ENCODE peak calls at places on chromosome X, in eight cellular contexts. One of them, this sample, is unnamed.
A peak's percentile ranks its signal among the peaks of the same experiment; 100 is the strongest.

GRCh38 chrX:12441376-12442128 is 303.3 kb downstream of the FRMPD4 start:
- DNase-seq in stimulated activated CD8-positive, alpha-beta memory T cell treated with anti-CD3 and anti-CD28 coated beads, Interleukin-2, amount 100 ng/mL, for 1 hour: no peak
- DNase-seq in HS-5: peak; percentile 67
- DNase-seq in T-helper 2 cell: no peak
- DNase-seq in Kasumi-1: no peak
- DNase-seq in retinal pigment epithelial cell: no peak
- DNase-seq in substantia nigra: no peak
- DNase-seq in KG1: no peak
- DNase-seq in this sample: no peak

GRCh38 chrX:13834316-13834715 is 17.4 kb upstream of the GPM6B start:
- DNase-seq in substantia nigra: no peak
- DNase-seq in retinal pigment epithelial cell: no peak
- DNase-seq in KG1: no peak
- DNase-seq in Kasumi-1: no peak
- DNase-seq in HS-5: no peak
- DNase-seq in stimulated activated CD8-positive, alpha-beta memory T cell treated with anti-CD3 and anti-CD28 coated beads, Interleukin-2, amount 100 ng/mL, for 1 hour: no peak
- DNase-seq in T-helper 2 cell: no peak
- DNase-seq in this sample: no peak

GRCh38 chrX:10769165-10769564 is 148.8 kb upstream of the MID1 start:
- DNase-seq in T-helper 2 cell: no peak
- DNase-seq in stimulated activated CD8-positive, alpha-beta memory T cell treated with anti-CD3 and anti-CD28 coated beads, Interleukin-2, amount 100 ng/mL, for 1 hour: no peak
- DNase-seq in retinal pigment epithelial cell: no peak
- DNase-seq in KG1: peak; percentile 1
- DNase-seq in HS-5: no peak
- DNase-seq in Kasumi-1: peak; percentile 16
- DNase-seq in substantia nigra: no peak
- DNase-seq in this sample: no peak

GRCh38 chrX:38505583-38505982 is 55.8 kb upstream of the TSPAN7 start:
- DNase-seq in stimulated activated CD8-positive, alpha-beta memory T cell treated with anti-CD3 and anti-CD28 coated beads, Interleukin-2, amount 100 ng/mL, for 1 hour: no peak
- DNase-seq in retinal pigment epithelial cell: no peak
- DNase-seq in HS-5: no peak
- DNase-seq in T-helper 2 cell: no peak
- DNase-seq in Kasumi-1: no peak
- DNase-seq in KG1: no peak
- DNase-seq in substantia nigra: no peak
- DNase-seq in this sample: no peak

GRCh38 chrX:13266641-13267420 is 53.0 kb downstream of the ATXN3L start:
- DNase-seq in stimulated activated CD8-positive, alpha-beta memory T cell treated with anti-CD3 and anti-CD28 coated beads, Interleukin-2, amount 100 ng/mL, for 1 hour: no peak
- DNase-seq in retinal pigment epithelial cell: no peak
- DNase-seq in substantia nigra: no peak
- DNase-seq in KG1: no peak
- DNase-seq in T-helper 2 cell: no peak
- DNase-seq in HS-5: no peak
- DNase-seq in Kasumi-1: no peak
- DNase-seq in this sample: no peak

GRCh38 chrX:103063191-103063845 is 653 bp downstream of the BEX1 start:
- DNase-seq in stimulated activated CD8-positive, alpha-beta memory T cell treated with anti-CD3 and anti-CD28 coated beads, Interleukin-2, amount 100 ng/mL, for 1 hour: no peak
- DNase-seq in substantia nigra: peak; percentile 71
- DNase-seq in retinal pigment epithelial cell: peak; percentile 14
- DNase-seq in KG1: no peak
- DNase-seq in Kasumi-1: no peak
- DNase-seq in HS-5: no peak
- DNase-seq in T-helper 2 cell: no peak
- DNase-seq in this sample: no peak

GRCh38 chrX:49039598-49040375 is 3.4 kb downstream of the TFE3 start:
- DNase-seq in Kasumi-1: peak; percentile 89
- DNase-seq in stimulated activated CD8-positive, alpha-beta memory T cell treated with anti-CD3 and anti-CD28 coated beads, Interleukin-2, amount 100 ng/mL, for 1 hour: no peak
- DNase-seq in substantia nigra: peak; percentile 36
- DNase-seq in retinal pigment epithelial cell: peak; percentile 60
- DNase-seq in KG1: peak; percentile 47
- DNase-seq in T-helper 2 cell: no peak
- DNase-seq in HS-5: peak; percentile 72
- DNase-seq in this sample: peak; percentile 42

GRCh38 chrX:2662586-2662985 is 28.5 kb upstream of the CD99 start:
- DNase-seq in T-helper 2 cell: no peak
- DNase-seq in retinal pigment epithelial cell: no peak
- DNase-seq in substantia nigra: no peak
- DNase-seq in Kasumi-1: no peak
- DNase-seq in HS-5: no peak
- DNase-seq in stimulated activated CD8-positive, alpha-beta memory T cell treated with anti-CD3 and anti-CD28 coated beads, Interleukin-2, amount 100 ng/mL, for 1 hour: no peak
- DNase-seq in KG1: no peak
- DNase-seq in this sample: no peak

GRCh38 chrX:5672099-5672498 is 556.6 kb downstream of the NLGN4X start:
- DNase-seq in substantia nigra: no peak
- DNase-seq in Kasumi-1: peak; percentile 2
- DNase-seq in T-helper 2 cell: no peak
- DNase-seq in HS-5: no peak
- DNase-seq in KG1: no peak
- DNase-seq in retinal pigment epithelial cell: no peak
- DNase-seq in stimulated activated CD8-positive, alpha-beta memory T cell treated with anti-CD3 and anti-CD28 coated beads, Interleukin-2, amount 100 ng/mL, for 1 hour: no peak
- DNase-seq in this sample: no peak

GRCh38 chrX:20442597-20442996 is 175.9 kb upstream of the RPS6KA3 start:
- DNase-seq in T-helper 2 cell: peak; percentile 61
- DNase-seq in retinal pigment epithelial cell: peak; percentile 46
- DNase-seq in stimulated activated CD8-positive, alpha-beta memory T cell treated with anti-CD3 and anti-CD28 coated beads, Interleukin-2, amount 100 ng/mL, for 1 hour: peak; percentile 65
- DNase-seq in substantia nigra: peak; percentile 42
- DNase-seq in Kasumi-1: peak; percentile 64
- DNase-seq in KG1: peak; percentile 69
- DNase-seq in HS-5: peak; percentile 42
- DNase-seq in this sample: peak; percentile 3

GRCh38 chrX:19030805-19031204 is 46.9 kb upstream of the PHKA2 start:
- DNase-seq in stimulated activated CD8-positive, alpha-beta memory T cell treated with anti-CD3 and anti-CD28 coated beads, Interleukin-2, amount 100 ng/mL, for 1 hour: no peak
- DNase-seq in HS-5: no peak
- DNase-seq in KG1: no peak
- DNase-seq in Kasumi-1: no peak
- DNase-seq in retinal pigment epithelial cell: no peak
- DNase-seq in T-helper 2 cell: no peak
- DNase-seq in substantia nigra: no peak
- DNase-seq in this sample: no peak

GRCh38 chrX:119145241-119145653 is 17.6 kb upstream of the KIAA1210 start:
- DNase-seq in T-helper 2 cell: no peak
- DNase-seq in HS-5: no peak
- DNase-seq in Kasumi-1: no peak
- DNase-seq in KG1: no peak
- DNase-seq in retinal pigment epithelial cell: no peak
- DNase-seq in substantia nigra: no peak
- DNase-seq in stimulated activated CD8-positive, alpha-beta memory T cell treated with anti-CD3 and anti-CD28 coated beads, Interleukin-2, amount 100 ng/mL, for 1 hour: no peak
- DNase-seq in this sample: no peak

GRCh38 chrX:56812515-56813105 is 83.6 kb downstream of the NBDY start:
- DNase-seq in KG1: no peak
- DNase-seq in substantia nigra: no peak
- DNase-seq in Kasumi-1: no peak
- DNase-seq in T-helper 2 cell: no peak
- DNase-seq in stimulated activated CD8-positive, alpha-beta memory T cell treated with anti-CD3 and anti-CD28 coated beads, Interleukin-2, amount 100 ng/mL, for 1 hour: no peak
- DNase-seq in retinal pigment epithelial cell: no peak
- DNase-seq in HS-5: no peak
- DNase-seq in this sample: no peak

GRCh38 chrX:71067079-71067478 is 1.1 kb downstream of the SNX12 start:
- DNase-seq in stimulated activated CD8-positive, alpha-beta memory T cell treated with anti-CD3 and anti-CD28 coated beads, Interleukin-2, amount 100 ng/mL, for 1 hour: no peak
- DNase-seq in Kasumi-1: no peak
- DNase-seq in T-helper 2 cell: no peak
- DNase-seq in KG1: no peak
- DNase-seq in HS-5: no peak
- DNase-seq in retinal pigment epithelial cell: no peak
- DNase-seq in substantia nigra: no peak
- DNase-seq in this sample: no peak

GRCh38 chrX:86724277-86724676 is 576.0 kb downstream of the DACH2 start:
- DNase-seq in Kasumi-1: no peak
- DNase-seq in substantia nigra: no peak
- DNase-seq in retinal pigment epithelial cell: no peak
- DNase-seq in KG1: no peak
- DNase-seq in HS-5: no peak
- DNase-seq in T-helper 2 cell: no peak
- DNase-seq in stimulated activated CD8-positive, alpha-beta memory T cell treated with anti-CD3 and anti-CD28 coated beads, Interleukin-2, amount 100 ng/mL, for 1 hour: no peak
- DNase-seq in this sample: no peak

GRCh38 chrX:68832516-68833447 is 4.0 kb downstream of the EFNB1 start:
- DNase-seq in retinal pigment epithelial cell: no peak
- DNase-seq in Kasumi-1: no peak
- DNase-seq in T-helper 2 cell: no peak
- DNase-seq in HS-5: no peak
- DNase-seq in substantia nigra: no peak
- DNase-seq in stimulated activated CD8-positive, alpha-beta memory T cell treated with anti-CD3 and anti-CD28 coated beads, Interleukin-2, amount 100 ng/mL, for 1 hour: no peak
- DNase-seq in KG1: no peak
- DNase-seq in this sample: no peak

GRCh38 chrX:70168238-70169188 is 8.8 kb upstream of the DGAT2L6 start:
- DNase-seq in KG1: no peak
- DNase-seq in retinal pigment epithelial cell: peak; percentile 11
- DNase-seq in substantia nigra: no peak
- DNase-seq in HS-5: peak; percentile 40
- DNase-seq in T-helper 2 cell: no peak
- DNase-seq in Kasumi-1: no peak
- DNase-seq in stimulated activated CD8-positive, alpha-beta memory T cell treated with anti-CD3 and anti-CD28 coated beads, Interleukin-2, amount 100 ng/mL, for 1 hour: no peak
- DNase-seq in this sample: no peak

GRCh38 chrX:50579955-50580354 is 109.3 kb upstream of the DGKK start:
- DNase-seq in Kasumi-1: peak; percentile 38
- DNase-seq in HS-5: no peak
- DNase-seq in stimulated activated CD8-positive, alpha-beta memory T cell treated with anti-CD3 and anti-CD28 coated beads, Interleukin-2, amount 100 ng/mL, for 1 hour: no peak
- DNase-seq in KG1: peak; percentile 25
- DNase-seq in retinal pigment epithelial cell: peak; percentile 9
- DNase-seq in T-helper 2 cell: no peak
- DNase-seq in substantia nigra: peak; percentile 15
- DNase-seq in this sample: no peak

GRCh38 chrX:41781500-41781899 is 57.5 kb downstream of the GPR82 start:
- DNase-seq in KG1: peak; percentile 8
- DNase-seq in Kasumi-1: peak; percentile 23
- DNase-seq in retinal pigment epithelial cell: no peak
- DNase-seq in HS-5: no peak
- DNase-seq in T-helper 2 cell: no peak
- DNase-seq in substantia nigra: peak; percentile 2
- DNase-seq in stimulated activated CD8-positive, alpha-beta memory T cell treated with anti-CD3 and anti-CD28 coated beads, Interleukin-2, amount 100 ng/mL, for 1 hour: no peak
- DNase-seq in this sample: no peak

GRCh38 chrX:48958635-48959094 is 1.3 kb upstream of the OTUD5 start:
- DNase-seq in substantia nigra: peak; percentile 33
- DNase-seq in T-helper 2 cell: no peak
- DNase-seq in HS-5: peak; percentile 5
- DNase-seq in stimulated activated CD8-positive, alpha-beta memory T cell treated with anti-CD3 and anti-CD28 coated beads, Interleukin-2, amount 100 ng/mL, for 1 hour: no peak
- DNase-seq in Kasumi-1: peak; percentile 32
- DNase-seq in retinal pigment epithelial cell: peak; percentile 41
- DNase-seq in KG1: no peak
- DNase-seq in this sample: peak; percentile 19

GRCh38 chrX:105495376-105495775 is 274.9 kb upstream of the TEX13A start:
- DNase-seq in T-helper 2 cell: no peak
- DNase-seq in substantia nigra: no peak
- DNase-seq in Kasumi-1: no peak
- DNase-seq in retinal pigment epithelial cell: no peak
- DNase-seq in stimulated activated CD8-positive, alpha-beta memory T cell treated with anti-CD3 and anti-CD28 coated beads, Interleukin-2, amount 100 ng/mL, for 1 hour: no peak
- DNase-seq in HS-5: no peak
- DNase-seq in KG1: no peak
- DNase-seq in this sample: no peak

GRCh38 chrX:132592880-132593279 is 104.0 kb upstream of the MBNL3 start:
- DNase-seq in retinal pigment epithelial cell: no peak
- DNase-seq in T-helper 2 cell: no peak
- DNase-seq in KG1: no peak
- DNase-seq in Kasumi-1: peak; percentile 4
- DNase-seq in HS-5: no peak
- DNase-seq in substantia nigra: no peak
- DNase-seq in stimulated activated CD8-positive, alpha-beta memory T cell treated with anti-CD3 and anti-CD28 coated beads, Interleukin-2, amount 100 ng/mL, for 1 hour: no peak
- DNase-seq in this sample: no peak

This sample was measured in thoracic aorta.